ENCODE peak calls at places on chromosomes 11 and 22, in nine cellular contexts. N, I, T, C, L, E, R, P and W are unnamed samples.

GRCh38 chr11:93370260-93370659 is 39.7 kb downstream of the DEUP1 start:
- DNase-seq in I (no peak), P (no peak), N (no peak), L (peak; percentile 50), T (no peak), C (no peak), R (no peak), E (no peak), W (no peak)

GRCh38 chr11:130798280-130798679 is 118.0 kb downstream of the SNX19 start:
- DNase-seq in L (peak; percentile 99), I (no peak), E (peak; percentile 57), T (peak; percentile 79), R (no peak), N (no peak), C (peak; percentile 98), P (no peak), W (no peak)

GRCh38 chr11:44993971-44994705 is 43.5 kb upstream of the TP53I11 start:
- DNase-seq in N (no peak), R (no peak), E (no peak), C (no peak), P (no peak), I (no peak), L (no peak), T (no peak), W (no peak)

GRCh38 chr22:36274547-36274946 is 21.6 kb downstream of the APOL1 start:
- DNase-seq in L (no peak), R (no peak), I (no peak), E (no peak), C (no peak), P (no peak), N (no peak), T (no peak), W (no peak)

GRCh38 chr11:76623171-76623883 is 47.2 kb downstream of the LRRC32 start:
- DNase-seq in I (no peak), L (peak; percentile 81), C (no peak), P (no peak), N (peak; percentile 35), T (peak; percentile 57), E (peak; percentile 71), R (no peak), W (no peak)

GRCh38 chr11:66744485-66745355 is 15.7 kb upstream of the SPTBN2 start:
- DNase-seq in R (peak; percentile 91), N (peak; percentile 95), E (peak; percentile 69), P (peak; percentile 80), I (peak; percentile 70), C (peak; percentile 78), L (peak; percentile 43), T (peak; percentile 85), W (peak; percentile 92)

GRCh38 chr11:47791774-47792173 is 24.6 kb upstream of the FNBP4 start:
- DNase-seq in I (no peak), E (no peak), T (no peak), N (no peak), R (no peak), L (no peak), P (no peak), C (no peak), W (no peak)

GRCh38 chr22:37806409-37807338 is 1.1 kb upstream of the GCAT start:
- DNase-seq in I (no peak), N (no peak), T (no peak), R (no peak), C (no peak), L (peak; percentile 52), P (no peak), E (peak; percentile 46), W (peak; percentile 39)

GRCh38 chr11:12411806-12412727 is 34.7 kb downstream of the PARVA start:
- DNase-seq in I (no peak), T (peak; percentile 90), N (peak; percentile 64), E (peak; percentile 91), L (peak; percentile 97), P (peak; percentile 79), C (peak; percentile 80), R (peak; percentile 11), W (peak; percentile 81)

GRCh38 chr11:130829801-130830562 is 86.3 kb downstream of the SNX19 start:
- DNase-seq in I (no peak), E (peak; percentile 46), N (no peak), T (no peak), P (no peak), C (no peak), L (peak; percentile 47), R (no peak), W (no peak)

GRCh38 chr22:37909756-37910155 is 3.7 kb downstream of the MICALL1 start:
- DNase-seq in E (no peak), T (no peak), C (no peak), L (no peak), P (no peak), R (no peak), N (no peak), I (no peak), W (no peak)

GRCh38 chr11:64854534-64855502 is 10.4 kb upstream of the CDC42BPG start:
- DNase-seq in P (no peak), T (peak; percentile 100), L (peak; percentile 93), R (peak; percentile 40), N (peak; percentile 90), E (peak; percentile 87), I (no peak), C (peak; percentile 94), W (no peak)

GRCh38 chr11:9787981-9788521 is 124.2 kb downstream of the SWAP70 start:
- DNase-seq in L (peak; percentile 98), T (no peak), I (no peak), P (no peak), R (no peak), C (peak; percentile 90), E (peak; percentile 97), N (no peak), W (no peak)

GRCh38 chr11:123505546-123506299 is 75.7 kb downstream of the GRAMD1B start:
- DNase-seq in L (no peak), N (no peak), R (no peak), C (no peak), T (no peak), I (no peak), E (no peak), P (peak; percentile 35), W (peak; percentile 44)

GRCh38 chr11:113729456-113729855 is 23.3 kb upstream of the TMPRSS5 start:
- DNase-seq in C (no peak), P (no peak), L (no peak), I (no peak), E (no peak), R (no peak), N (no peak), T (no peak), W (no peak)

GRCh38 chr11:14578551-14578956 is 58.4 kb upstream of the PSMA1 start:
- DNase-seq in P (no peak), N (no peak), C (no peak), R (peak; percentile 94), L (peak; percentile 21), I (peak; percentile 63), T (no peak), E (peak; percentile 96), W (no peak)

GRCh38 chr11:117144477-117145392 is 648 bp downstream of the PAFAH1B2 start:
- DNase-seq in P (peak; percentile 3), L (peak; percentile 81), I (no peak), C (peak; percentile 52), E (peak; percentile 83), R (peak; percentile 37), T (peak; percentile 55), N (peak; percentile 61), W (peak; percentile 18)

GRCh38 chr11:117771197-117771596 is 25.8 kb downstream of the DSCAML1 start:
- DNase-seq in E (no peak), C (no peak), R (no peak), L (no peak), T (no peak), P (no peak), N (no peak), I (no peak), W (no peak)

GRCh38 chr22:34111210-34111824 is 191.0 kb upstream of the LARGE1 start:
- DNase-seq in L (no peak), T (no peak), C (peak; percentile 14), I (no peak), E (peak; percentile 10), N (no peak), R (no peak), P (peak; percentile 25), W (peak; percentile 46)

GRCh38 chr11:11558826-11559225 is 63.0 kb downstream of the GALNT18 start:
- DNase-seq in C (no peak), N (no peak), L (no peak), T (no peak), E (no peak), R (no peak), P (no peak), I (no peak), W (no peak)

GRCh38 chr11:46895821-46896220 is 22.5 kb downstream of the LRP4 start:
- DNase-seq in T (no peak), E (no peak), R (no peak), L (peak; percentile 50), P (no peak), I (no peak), N (no peak), C (no peak), W (no peak)

GRCh38 chr22:42688241-42688913 is 32.3 kb downstream of the A4GALT start:
- DNase-seq in N (no peak), E (peak; percentile 97), L (peak; percentile 95), I (no peak), R (no peak), P (peak; percentile 36), T (no peak), C (peak; percentile 69), W (peak; percentile 78)

GRCh38 chr11:1064167-1064566 is 10.5 kb upstream of the MUC2 start:
- DNase-seq in I (no peak), L (peak; percentile 57), R (no peak), C (no peak), P (no peak), N (no peak), E (no peak), T (no peak), W (no peak)

GRCh38 chr11:67562951-67563350 is 20.7 kb upstream of the GSTP1 start:
- DNase-seq in T (no peak), L (peak; percentile 45), N (no peak), E (peak; percentile 15), P (no peak), C (peak; percentile 22), R (no peak), I (no peak), W (no peak)

GRCh38 chr11:121450424-121450823 is 1.7 kb upstream of the SORL1 start:
- DNase-seq in I (no peak), C (no peak), E (no peak), L (no peak), P (no peak), N (no peak), R (peak; percentile 53), T (no peak), W (no peak)

GRCh38 chr11:110897035-110897434 is 184.8 kb upstream of the ARHGAP20 start:
- DNase-seq in P (no peak), T (no peak), N (no peak), I (no peak), R (no peak), E (peak; percentile 76), C (no peak), L (peak; percentile 89), W (no peak)

GRCh38 chr11:69958308-69958707 is 119.8 kb upstream of the ANO1 start:
- DNase-seq in C (no peak), N (no peak), L (peak; percentile 91), E (peak; percentile 67), R (no peak), I (no peak), T (peak; percentile 90), P (no peak), W (no peak)

GRCh38 chr22:43829448-43829821 is 17.3 kb upstream of the EFCAB6 start:
- DNase-seq in R (no peak), N (peak; percentile 31), L (peak; percentile 53), P (no peak), I (no peak), E (no peak), T (no peak), C (no peak), W (no peak)

GRCh38 chr11:6431861-6432260 is 8.9 kb downstream of the HPX start:
- DNase-seq in I (no peak), R (no peak), P (no peak), E (peak; percentile 64), C (peak; percentile 85), T (peak; percentile 61), L (peak; percentile 79), N (no peak), W (no peak)

GRCh38 chr22:19897726-19898515 is 43.2 kb upstream of the GNB1L start:
- DNase-seq in E (no peak), T (no peak), P (no peak), N (no peak), L (no peak), C (no peak), I (no peak), R (no peak), W (no peak)

GRCh38 chr22:42432020-42432596 is at the start of gene NFAM1:
- DNase-seq in E (no peak), P (no peak), L (no peak), T (no peak), R (no peak), C (no peak), N (no peak), I (no peak), W (peak; percentile 41)